ENCODE peak calls at places on chromosomes 1 and 21, in four cellular contexts. One of them, this sample, is unnamed.

GRCh38 chr1:196393742-196394141 is 214.5 kb downstream of the KCNT2 start:
- DNase-seq in brain microvascular endothelial cell: peak
- DNase-seq in CD8-positive, alpha-beta memory T cell: no peak
- DNase-seq in HFF-Myc: no peak
- DNase-seq in this sample: peak

GRCh38 chr1:206591696-206592095 is 20.6 kb downstream of the EIF2D start:
- DNase-seq in CD8-positive, alpha-beta memory T cell: no peak
- DNase-seq in HFF-Myc: no peak
- DNase-seq in brain microvascular endothelial cell: no peak
- DNase-seq in this sample: no peak

GRCh38 chr1:51240096-51240495 is 4.0 kb downstream of the RNF11 start:
- DNase-seq in brain microvascular endothelial cell: no peak
- DNase-seq in CD8-positive, alpha-beta memory T cell: no peak
- DNase-seq in HFF-Myc: no peak
- DNase-seq in this sample: no peak

GRCh38 chr1:245765241-245766000 is 610.6 kb downstream of the KIF26B start:
- DNase-seq in CD8-positive, alpha-beta memory T cell: no peak
- DNase-seq in brain microvascular endothelial cell: peak
- DNase-seq in HFF-Myc: peak
- DNase-seq in this sample: peak

GRCh38 chr1:226428348-226429050 is 20.6 kb upstream of the PARP1 start:
- DNase-seq in CD8-positive, alpha-beta memory T cell: no peak
- DNase-seq in HFF-Myc: no peak
- DNase-seq in brain microvascular endothelial cell: no peak
- DNase-seq in this sample: no peak

GRCh38 chr1:17912491-17912890 is 157.4 kb downstream of the ACTL8 start:
- DNase-seq in HFF-Myc: no peak
- DNase-seq in CD8-positive, alpha-beta memory T cell: no peak
- DNase-seq in brain microvascular endothelial cell: no peak
- DNase-seq in this sample: no peak

GRCh38 chr1:32886012-32886827 is at the start of gene HPCA:
- DNase-seq in CD8-positive, alpha-beta memory T cell: peak
- DNase-seq in brain microvascular endothelial cell: peak
- DNase-seq in HFF-Myc: no peak
- DNase-seq in this sample: no peak

GRCh38 chr1:109788695-109789521 is 25.2 kb upstream of the EPS8L3 start:
- DNase-seq in HFF-Myc: no peak
- DNase-seq in CD8-positive, alpha-beta memory T cell: no peak
- DNase-seq in brain microvascular endothelial cell: no peak
- DNase-seq in this sample: no peak

GRCh38 chr1:118716775-118717174 is 271.4 kb downstream of the TBX15 start:
- DNase-seq in HFF-Myc: no peak
- DNase-seq in CD8-positive, alpha-beta memory T cell: no peak
- DNase-seq in brain microvascular endothelial cell: no peak
- DNase-seq in this sample: no peak

GRCh38 chr1:109474697-109475096 is 8.4 kb downstream of the SYPL2 start:
- DNase-seq in HFF-Myc: no peak
- DNase-seq in CD8-positive, alpha-beta memory T cell: no peak
- DNase-seq in brain microvascular endothelial cell: no peak
- DNase-seq in this sample: no peak

GRCh38 chr21:45124596-45124995 is 50.2 kb downstream of the ADARB1 start:
- DNase-seq in CD8-positive, alpha-beta memory T cell: no peak
- DNase-seq in HFF-Myc: no peak
- DNase-seq in brain microvascular endothelial cell: no peak
- DNase-seq in this sample: no peak

GRCh38 chr1:234542211-234542850 is 63.4 kb upstream of the TARBP1 start:
- DNase-seq in HFF-Myc: no peak
- DNase-seq in CD8-positive, alpha-beta memory T cell: no peak
- DNase-seq in brain microvascular endothelial cell: no peak
- DNase-seq in this sample: no peak

GRCh38 chr1:51926171-51926812 is 47.8 kb upstream of the NRDC start:
- DNase-seq in HFF-Myc: no peak
- DNase-seq in CD8-positive, alpha-beta memory T cell: no peak
- DNase-seq in brain microvascular endothelial cell: peak
- DNase-seq in this sample: no peak

GRCh38 chr1:27074175-27074780 is 61.6 kb upstream of the TENT5B start:
- DNase-seq in HFF-Myc: no peak
- DNase-seq in CD8-positive, alpha-beta memory T cell: no peak
- DNase-seq in brain microvascular endothelial cell: peak
- DNase-seq in this sample: no peak

GRCh38 chr21:43598416-43599120 is 60.7 kb downstream of the HSF2BP start:
- DNase-seq in HFF-Myc: no peak
- DNase-seq in brain microvascular endothelial cell: peak
- DNase-seq in CD8-positive, alpha-beta memory T cell: no peak
- DNase-seq in this sample: no peak

GRCh38 chr1:32539584-32540571 is 651 bp downstream of the ZBTB8A start:
- DNase-seq in brain microvascular endothelial cell: peak
- DNase-seq in HFF-Myc: no peak
- DNase-seq in CD8-positive, alpha-beta memory T cell: no peak
- DNase-seq in this sample: no peak

GRCh38 chr1:59292557-59292956 is 4.3 kb upstream of the FGGY start:
- DNase-seq in HFF-Myc: no peak
- DNase-seq in brain microvascular endothelial cell: peak
- DNase-seq in CD8-positive, alpha-beta memory T cell: peak
- DNase-seq in this sample: peak

GRCh38 chr1:232980336-232980978 is 30.0 kb downstream of the NTPCR start:
- DNase-seq in CD8-positive, alpha-beta memory T cell: no peak
- DNase-seq in brain microvascular endothelial cell: no peak
- DNase-seq in HFF-Myc: no peak
- DNase-seq in this sample: no peak

GRCh38 chr1:8844421-8845063 is 27.1 kb upstream of the RERE start:
- DNase-seq in brain microvascular endothelial cell: no peak
- DNase-seq in HFF-Myc: no peak
- DNase-seq in CD8-positive, alpha-beta memory T cell: no peak
- DNase-seq in this sample: no peak

GRCh38 chr21:44765231-44766013 is 36.2 kb downstream of the UBE2G2 start:
- DNase-seq in HFF-Myc: no peak
- DNase-seq in CD8-positive, alpha-beta memory T cell: peak
- DNase-seq in brain microvascular endothelial cell: no peak
- DNase-seq in this sample: no peak

GRCh38 chr1:156055343-156055645 is 712 bp downstream of the LAMTOR2 start:
- DNase-seq in CD8-positive, alpha-beta memory T cell: no peak
- DNase-seq in brain microvascular endothelial cell: no peak
- DNase-seq in HFF-Myc: no peak
- DNase-seq in this sample: no peak

GRCh38 chr1:91717839-91718238 is 168.1 kb downstream of the TGFBR3 start:
- DNase-seq in CD8-positive, alpha-beta memory T cell: no peak
- DNase-seq in brain microvascular endothelial cell: no peak
- DNase-seq in HFF-Myc: no peak
- DNase-seq in this sample: no peak

GRCh38 chr1:11989669-11990068 is 9.4 kb downstream of the MFN2 start:
- DNase-seq in CD8-positive, alpha-beta memory T cell: no peak
- DNase-seq in HFF-Myc: no peak
- DNase-seq in brain microvascular endothelial cell: no peak
- DNase-seq in this sample: no peak

GRCh38 chr1:5404412-5405203 is 587.6 kb downstream of the NPHP4 start:
- DNase-seq in brain microvascular endothelial cell: no peak
- DNase-seq in CD8-positive, alpha-beta memory T cell: no peak
- DNase-seq in HFF-Myc: no peak
- DNase-seq in this sample: no peak

GRCh38 chr1:193456883-193457282 is 270.5 kb upstream of the B3GALT2 start:
- DNase-seq in HFF-Myc: no peak
- DNase-seq in CD8-positive, alpha-beta memory T cell: no peak
- DNase-seq in brain microvascular endothelial cell: no peak
- DNase-seq in this sample: no peak

GRCh38 chr1:9536301-9536700 is 3.0 kb upstream of the SLC25A33 start:
- DNase-seq in brain microvascular endothelial cell: no peak
- DNase-seq in CD8-positive, alpha-beta memory T cell: no peak
- DNase-seq in HFF-Myc: no peak
- DNase-seq in this sample: no peak

GRCh38 chr1:204503122-204503912 is 8.7 kb upstream of the PIK3C2B start:
- DNase-seq in brain microvascular endothelial cell: peak
- DNase-seq in CD8-positive, alpha-beta memory T cell: peak
- DNase-seq in HFF-Myc: no peak
- DNase-seq in this sample: peak

GRCh38 chr1:179296356-179296755 is 2.8 kb downstream of the SOAT1 start:
- DNase-seq in brain microvascular endothelial cell: no peak
- DNase-seq in CD8-positive, alpha-beta memory T cell: no peak
- DNase-seq in HFF-Myc: no peak
- DNase-seq in this sample: no peak

GRCh38 chr1:153963850-153964331 is 554 bp upstream of the SLC39A1 start:
- DNase-seq in HFF-Myc: no peak
- DNase-seq in brain microvascular endothelial cell: no peak
- DNase-seq in CD8-positive, alpha-beta memory T cell: no peak
- DNase-seq in this sample: no peak

GRCh38 chr1:180278791-180279432 is 48.8 kb downstream of the LHX4 start:
- DNase-seq in HFF-Myc: no peak
- DNase-seq in CD8-positive, alpha-beta memory T cell: no peak
- DNase-seq in brain microvascular endothelial cell: no peak
- DNase-seq in this sample: no peak

GRCh38 chr1:178774263-178774662 is 49.2 kb downstream of the RALGPS2 start:
- DNase-seq in brain microvascular endothelial cell: no peak
- DNase-seq in HFF-Myc: no peak
- DNase-seq in CD8-positive, alpha-beta memory T cell: no peak
- DNase-seq in this sample: peak

GRCh38 chr1:21335750-21336168 is 45.5 kb upstream of the ECE1 start:
- DNase-seq in CD8-positive, alpha-beta memory T cell: no peak
- DNase-seq in HFF-Myc: no peak
- DNase-seq in brain microvascular endothelial cell: no peak
- DNase-seq in this sample: no peak

GRCh38 chr1:201769966-201770365 is 59.0 kb upstream of the IPO9 start:
- DNase-seq in brain microvascular endothelial cell: peak
- DNase-seq in CD8-positive, alpha-beta memory T cell: no peak
- DNase-seq in HFF-Myc: peak
- DNase-seq in this sample: peak

GRCh38 chr1:33181038-33181861 is 593 bp downstream of the TRIM62 start:
- DNase-seq in HFF-Myc: no peak
- DNase-seq in brain microvascular endothelial cell: peak
- DNase-seq in CD8-positive, alpha-beta memory T cell: peak
- DNase-seq in this sample: no peak

GRCh38 chr1:112904071-112904830 is 51.7 kb downstream of the SLC16A1 start:
- DNase-seq in CD8-positive, alpha-beta memory T cell: no peak
- DNase-seq in HFF-Myc: peak
- DNase-seq in brain microvascular endothelial cell: peak
- DNase-seq in this sample: peak

GRCh38 chr1:3944621-3944914 is 44.5 kb upstream of the C1orf174 start:
- DNase-seq in CD8-positive, alpha-beta memory T cell: no peak
- DNase-seq in brain microvascular endothelial cell: no peak
- DNase-seq in HFF-Myc: no peak
- DNase-seq in this sample: no peak

GRCh38 chr1:160083968-160084770 is 2.8 kb downstream of the KCNJ9 start:
- DNase-seq in HFF-Myc: no peak
- DNase-seq in brain microvascular endothelial cell: no peak
- DNase-seq in CD8-positive, alpha-beta memory T cell: peak
- DNase-seq in this sample: no peak

DNA sequence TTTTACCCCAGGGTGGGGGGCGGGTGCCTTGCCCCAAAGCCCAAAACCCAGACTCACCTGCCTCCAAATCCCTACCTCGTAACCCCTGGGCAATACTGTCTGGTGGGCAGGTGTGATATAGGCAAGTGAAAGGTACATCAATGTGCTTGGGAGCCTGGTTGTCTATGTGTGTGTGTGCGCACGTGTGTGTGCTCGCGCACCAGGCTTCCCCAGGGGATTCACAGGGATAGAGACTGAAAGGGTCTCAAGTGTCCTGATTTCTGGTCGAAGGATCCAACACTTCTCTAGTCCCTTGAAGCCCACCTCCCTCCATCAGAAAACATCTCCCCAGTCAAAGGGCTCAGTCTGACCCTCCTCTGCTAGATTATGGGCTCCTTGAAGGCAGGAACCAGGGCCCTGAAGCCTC is 28.9 kb upstream of the EPB41 start:
- DNase-seq in HFF-Myc: no peak
- DNase-seq in CD8-positive, alpha-beta memory T cell: no peak
- DNase-seq in brain microvascular endothelial cell: no peak
- DNase-seq in this sample: no peak
- H3K4me3 ChIP-seq in HFF-Myc: no peak
- H3K4me3 ChIP-seq in CD8-positive, alpha-beta memory T cell: no peak
- H3K4me3 ChIP-seq in brain microvascular endothelial cell: no peak
- H3K4me3 ChIP-seq in this sample: no peak

DNA sequence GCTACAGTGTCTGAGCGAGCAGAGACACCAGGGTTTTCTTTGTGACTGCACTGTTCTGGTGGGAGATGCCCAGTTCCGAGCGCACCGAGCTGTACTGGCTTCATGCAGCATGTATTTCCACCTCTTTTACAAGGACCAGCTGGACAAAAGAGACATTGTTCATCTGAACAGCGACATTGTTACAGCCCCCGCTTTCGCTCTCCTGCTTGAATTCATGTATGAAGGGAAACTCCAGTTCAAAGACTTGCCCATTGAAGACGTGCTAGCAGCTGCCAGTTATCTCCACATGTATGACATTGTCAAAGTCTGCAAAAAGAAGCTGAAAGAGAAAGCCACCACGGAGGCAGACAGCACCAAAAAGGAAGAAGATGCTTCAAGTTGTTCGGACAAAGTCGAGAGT is 2.7 kb downstream of the ZBTB18 start:
- DNase-seq in HFF-Myc: no peak
- DNase-seq in brain microvascular endothelial cell: no peak
- DNase-seq in CD8-positive, alpha-beta memory T cell: no peak
- DNase-seq in this sample: no peak
- H3K4me3 ChIP-seq in HFF-Myc: no peak
- H3K4me3 ChIP-seq in brain microvascular endothelial cell: no peak
- H3K4me3 ChIP-seq in CD8-positive, alpha-beta memory T cell: no peak
- H3K4me3 ChIP-seq in this sample: no peak

DNA sequence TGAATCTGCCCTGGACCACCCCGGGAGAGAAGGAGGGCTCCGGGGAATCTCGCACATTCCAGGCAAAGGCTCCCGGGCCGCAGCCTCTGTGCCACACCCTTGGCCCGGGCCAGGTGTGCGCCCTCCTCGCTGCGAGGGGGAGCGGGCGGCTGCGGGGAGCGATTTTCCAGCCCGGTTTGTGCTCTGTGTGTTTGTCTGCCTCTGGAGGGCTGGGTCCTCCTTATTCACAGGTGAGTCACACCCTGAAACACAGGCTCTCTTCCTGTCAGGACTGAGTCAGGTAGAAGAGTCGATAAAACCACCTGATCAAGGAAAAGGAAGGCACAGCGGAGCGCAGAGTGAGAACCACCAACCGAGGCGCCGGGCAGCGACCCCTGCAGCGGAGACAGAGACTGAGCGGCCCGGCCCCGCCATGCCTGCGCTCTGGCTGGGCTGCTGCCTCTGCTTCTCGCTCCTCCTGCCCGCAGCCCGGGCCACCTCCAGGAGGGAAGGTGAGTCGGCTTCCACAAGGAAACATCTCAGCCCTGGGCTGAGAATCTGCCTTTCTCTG is at the start of gene LAMC2:
- DNase-seq in brain microvascular endothelial cell: peak
- DNase-seq in CD8-positive, alpha-beta memory T cell: no peak
- DNase-seq in HFF-Myc: no peak
- DNase-seq in this sample: no peak
- H3K4me3 ChIP-seq in brain microvascular endothelial cell: peak
- H3K4me3 ChIP-seq in CD8-positive, alpha-beta memory T cell: no peak
- H3K4me3 ChIP-seq in HFF-Myc: no peak
- H3K4me3 ChIP-seq in this sample: peak

GRCh38 chr1:41804176-41804575 is 114.5 kb downstream of the HIVEP3 start:
- DNase-seq in HFF-Myc: no peak
- DNase-seq in brain microvascular endothelial cell: no peak
- DNase-seq in CD8-positive, alpha-beta memory T cell: peak
- DNase-seq in this sample: no peak

GRCh38 chr1:41806472-41807155 is 112.1 kb downstream of the HIVEP3 start:
- DNase-seq in brain microvascular endothelial cell: no peak
- DNase-seq in CD8-positive, alpha-beta memory T cell: peak
- DNase-seq in HFF-Myc: no peak
- DNase-seq in this sample: no peak

GRCh38 chr1:41807390-41807789 is 111.3 kb downstream of the HIVEP3 start:
- DNase-seq in CD8-positive, alpha-beta memory T cell: no peak
- DNase-seq in HFF-Myc: no peak
- DNase-seq in brain microvascular endothelial cell: no peak
- DNase-seq in this sample: no peak

GRCh38 chr1:41803656-41804055 is 115.1 kb downstream of the HIVEP3 start:
- DNase-seq in HFF-Myc: no peak
- DNase-seq in brain microvascular endothelial cell: no peak
- DNase-seq in CD8-positive, alpha-beta memory T cell: no peak
- DNase-seq in this sample: no peak

GRCh38 chr1:41805771-41806471 is 112.8 kb downstream of the HIVEP3 start:
- DNase-seq in CD8-positive, alpha-beta memory T cell: peak
- DNase-seq in brain microvascular endothelial cell: no peak
- DNase-seq in HFF-Myc: no peak
- DNase-seq in this sample: no peak
- H3K4me3 ChIP-seq in CD8-positive, alpha-beta memory T cell: peak
- H3K4me3 ChIP-seq in brain microvascular endothelial cell: no peak
- H3K4me3 ChIP-seq in HFF-Myc: no peak
- H3K4me3 ChIP-seq in this sample: no peak